ENCODE peak calls at places on chromosome 14, in six cellular contexts. One of them, this sample, is unnamed.

GRCh38 chr14:96734076-96734622 is 63.0 kb upstream of the VRK1 start:
- DNase-seq in neuronal stem cell: no peak
- DNase-seq in IMR-90: no peak
- DNase-seq in H9: no peak
- DNase-seq in mesendoderm: no peak
- DNase-seq in H1: no peak
- DNase-seq in this sample: no peak

GRCh38 chr14:51095854-51096823 is 1.2 kb upstream of the TRIM9 start:
- DNase-seq in neuronal stem cell: peak
- DNase-seq in IMR-90: peak
- DNase-seq in H9: peak
- DNase-seq in mesendoderm: peak
- DNase-seq in H1: no peak
- DNase-seq in this sample: peak

GRCh38 chr14:71918955-71919354 is 13.3 kb upstream of the RGS6 start:
- DNase-seq in neuronal stem cell: peak
- DNase-seq in IMR-90: no peak
- DNase-seq in H9: peak
- DNase-seq in mesendoderm: peak
- DNase-seq in H1: peak
- DNase-seq in this sample: no peak

GRCh38 chr14:60183724-60184596 is 18.8 kb upstream of the DHRS7 start:
- DNase-seq in neuronal stem cell: peak
- DNase-seq in IMR-90: peak
- DNase-seq in H9: no peak
- DNase-seq in mesendoderm: peak
- DNase-seq in H1: no peak
- DNase-seq in this sample: peak

GRCh38 chr14:61528591-61529021 is 166.7 kb upstream of the HIF1A start:
- DNase-seq in neuronal stem cell: no peak
- DNase-seq in IMR-90: peak
- DNase-seq in H9: no peak
- DNase-seq in mesendoderm: no peak
- DNase-seq in H1: no peak
- DNase-seq in this sample: peak

GRCh38 chr14:104735830-104736642 is 12.0 kb downstream of the ADSS1 start:
- DNase-seq in neuronal stem cell: no peak
- DNase-seq in IMR-90: peak
- DNase-seq in H9: no peak
- DNase-seq in mesendoderm: no peak
- DNase-seq in H1: no peak
- DNase-seq in this sample: peak

GRCh38 chr14:29868000-29868399 is 59.6 kb downstream of the PRKD1 start:
- DNase-seq in neuronal stem cell: no peak
- DNase-seq in IMR-90: peak
- DNase-seq in H9: no peak
- DNase-seq in mesendoderm: no peak
- DNase-seq in H1: no peak
- DNase-seq in this sample: peak

GRCh38 chr14:50667491-50668007 is 557 bp downstream of the SAV1 start:
- DNase-seq in neuronal stem cell: peak
- DNase-seq in IMR-90: no peak
- DNase-seq in H9: peak
- DNase-seq in mesendoderm: peak
- DNase-seq in H1: no peak
- DNase-seq in this sample: no peak

GRCh38 chr14:95774265-95775160 is 60.6 kb upstream of the TCL1A start:
- DNase-seq in neuronal stem cell: peak
- DNase-seq in IMR-90: peak
- DNase-seq in H9: peak
- DNase-seq in mesendoderm: peak
- DNase-seq in H1: peak
- DNase-seq in this sample: peak

GRCh38 chr14:94521375-94522114 is 12.3 kb upstream of the SERPINA12 start:
- DNase-seq in neuronal stem cell: no peak
- DNase-seq in IMR-90: no peak
- DNase-seq in H9: no peak
- DNase-seq in mesendoderm: no peak
- DNase-seq in H1: no peak
- DNase-seq in this sample: no peak

GRCh38 chr14:61589691-61590521 is 105.4 kb upstream of the HIF1A start:
- DNase-seq in neuronal stem cell: no peak
- DNase-seq in IMR-90: no peak
- DNase-seq in H9: no peak
- DNase-seq in mesendoderm: no peak
- DNase-seq in H1: no peak
- DNase-seq in this sample: no peak

GRCh38 chr14:29240046-29240445 is 473.5 kb downstream of the FOXG1 start:
- DNase-seq in neuronal stem cell: no peak
- DNase-seq in IMR-90: peak
- DNase-seq in H9: no peak
- DNase-seq in mesendoderm: no peak
- DNase-seq in H1: no peak
- DNase-seq in this sample: peak

GRCh38 chr14:99742509-99743487 is 50.4 kb upstream of the EML1 start:
- DNase-seq in neuronal stem cell: no peak
- DNase-seq in IMR-90: no peak
- DNase-seq in H9: no peak
- DNase-seq in mesendoderm: no peak
- DNase-seq in H1: no peak
- DNase-seq in this sample: no peak
- H3K27ac ChIP-seq in neuronal stem cell: no peak
- H3K27ac ChIP-seq in IMR-90: no peak
- H3K27ac ChIP-seq in H9: no peak
- H3K27ac ChIP-seq in mesendoderm: no peak
- H3K27ac ChIP-seq in H1: no peak
- H3K27ac ChIP-seq in this sample: no peak

DNA sequence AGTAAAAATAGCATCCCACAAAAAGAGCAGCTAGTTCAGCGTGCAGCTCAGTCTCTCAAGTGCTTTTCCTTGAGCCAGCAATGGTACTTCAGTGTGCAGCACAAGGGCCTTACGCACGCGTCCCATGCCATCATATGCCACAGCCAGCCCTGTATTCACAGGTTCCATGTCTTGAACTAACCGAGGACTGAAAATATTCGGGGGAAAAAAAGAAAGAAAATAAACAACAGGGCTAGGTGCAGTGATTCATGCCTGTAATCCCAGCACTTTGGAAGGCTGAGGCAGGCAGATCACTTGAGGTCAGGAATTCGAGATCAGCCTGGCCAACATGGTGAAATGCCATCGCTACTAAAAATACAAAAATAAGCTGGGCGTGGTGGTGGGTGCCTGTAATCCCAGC is 28.6 kb downstream of the ATG14 start:
- DNase-seq in neuronal stem cell: no peak
- DNase-seq in IMR-90: peak
- DNase-seq in H9: no peak
- DNase-seq in mesendoderm: no peak
- DNase-seq in H1: no peak
- DNase-seq in this sample: peak
- H2BK15ac ChIP-seq in neuronal stem cell: no peak
- H2BK15ac ChIP-seq in IMR-90: peak
- H2BK15ac ChIP-seq in H9: no peak
- H2BK15ac ChIP-seq in mesendoderm: no peak
- H2BK15ac ChIP-seq in H1: no peak
- H2BK15ac ChIP-seq in this sample: no peak

GRCh38 chr14:75053396-75054289 is 2.4 kb upstream of the MLH3 start:
- DNase-seq in neuronal stem cell: no peak
- DNase-seq in IMR-90: no peak
- DNase-seq in H9: no peak
- DNase-seq in mesendoderm: no peak
- DNase-seq in H1: no peak
- DNase-seq in this sample: peak

GRCh38 chr14:75050852-75051555 is at the start of gene MLH3:
- DNase-seq in neuronal stem cell: peak
- DNase-seq in IMR-90: peak
- DNase-seq in H9: peak
- DNase-seq in mesendoderm: peak
- DNase-seq in H1: peak
- DNase-seq in this sample: peak

GRCh38 chr14:75049136-75049535 is 2.1 kb downstream of the MLH3 start:
- DNase-seq in neuronal stem cell: no peak
- DNase-seq in IMR-90: no peak
- DNase-seq in H9: no peak
- DNase-seq in mesendoderm: no peak
- DNase-seq in H1: no peak
- DNase-seq in this sample: no peak

GRCh38 chr14:75049731-75050201 is 1.5 kb downstream of the MLH3 start:
- DNase-seq in neuronal stem cell: no peak
- DNase-seq in IMR-90: no peak
- DNase-seq in H9: no peak
- DNase-seq in mesendoderm: no peak
- DNase-seq in H1: no peak
- DNase-seq in this sample: no peak

GRCh38 chr14:75051556-75051899 is 261 bp upstream of the MLH3 start:
- DNase-seq in neuronal stem cell: no peak
- DNase-seq in IMR-90: no peak
- DNase-seq in H9: no peak
- DNase-seq in mesendoderm: peak
- DNase-seq in H1: no peak
- DNase-seq in this sample: no peak
- H3K27ac ChIP-seq in neuronal stem cell: no peak
- H3K27ac ChIP-seq in IMR-90: no peak
- H3K27ac ChIP-seq in H9: no peak
- H3K27ac ChIP-seq in mesendoderm: no peak
- H3K27ac ChIP-seq in H1: no peak
- H3K27ac ChIP-seq in this sample: no peak

DNA sequence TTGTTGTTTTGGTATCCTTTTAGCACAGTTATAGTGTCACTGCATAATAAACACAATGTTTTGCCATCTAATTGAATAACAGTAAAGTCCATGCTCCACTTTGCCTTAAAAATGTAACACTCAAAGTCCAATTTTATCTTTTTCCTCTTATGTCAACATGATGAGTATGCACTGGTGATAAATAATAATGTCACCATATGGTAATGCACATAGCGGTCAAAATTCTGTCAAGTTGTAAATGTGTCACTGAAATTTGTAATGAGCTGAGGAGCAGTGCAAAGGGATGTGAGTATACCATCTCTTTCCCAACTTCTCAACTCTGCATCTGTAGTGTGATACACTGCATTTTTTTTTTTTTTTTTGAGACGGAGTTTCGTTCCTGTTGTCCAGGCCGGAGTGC is 65.7 kb downstream of the EML5 start:
- DNase-seq in neuronal stem cell: no peak
- DNase-seq in IMR-90: peak
- DNase-seq in H9: no peak
- DNase-seq in mesendoderm: no peak
- DNase-seq in H1: no peak
- DNase-seq in this sample: no peak
- H2BK15ac ChIP-seq in neuronal stem cell: no peak
- H2BK15ac ChIP-seq in IMR-90: no peak
- H2BK15ac ChIP-seq in H9: no peak
- H2BK15ac ChIP-seq in mesendoderm: no peak
- H2BK15ac ChIP-seq in H1: no peak
- H2BK15ac ChIP-seq in this sample: no peak

GRCh38 chr14:89402363-89402762 is 14.7 kb downstream of the FOXN3 start:
- DNase-seq in neuronal stem cell: no peak
- DNase-seq in IMR-90: no peak
- DNase-seq in H9: no peak
- DNase-seq in mesendoderm: no peak
- DNase-seq in H1: no peak
- DNase-seq in this sample: no peak
- H3K27ac ChIP-seq in neuronal stem cell: no peak
- H3K27ac ChIP-seq in IMR-90: no peak
- H3K27ac ChIP-seq in H9: no peak
- H3K27ac ChIP-seq in mesendoderm: no peak
- H3K27ac ChIP-seq in H1: no peak
- H3K27ac ChIP-seq in this sample: no peak

DNA sequence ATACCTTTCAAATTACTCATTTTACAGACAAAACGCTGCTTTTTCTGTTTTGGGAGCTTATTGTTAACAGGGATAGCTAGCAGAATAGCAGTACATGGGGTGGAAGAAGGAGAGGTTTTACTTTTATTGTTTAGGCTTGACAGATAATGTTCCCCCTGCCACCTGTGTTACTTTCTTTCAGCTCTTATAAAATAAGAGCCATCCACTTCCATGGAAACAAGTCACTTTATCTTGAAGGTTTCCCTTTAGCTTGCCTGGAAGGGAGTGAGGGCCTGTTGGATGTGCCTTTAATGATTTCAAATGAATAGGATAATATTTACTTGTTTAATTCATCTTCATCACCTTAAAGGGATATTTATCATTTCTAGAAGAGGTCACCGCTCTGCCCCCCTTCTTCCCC is 23.3 kb downstream of the GPATCH2L start:
- DNase-seq in neuronal stem cell: no peak
- DNase-seq in IMR-90: no peak
- DNase-seq in H9: no peak
- DNase-seq in mesendoderm: no peak
- DNase-seq in H1: no peak
- DNase-seq in this sample: no peak
- H2BK15ac ChIP-seq in neuronal stem cell: no peak
- H2BK15ac ChIP-seq in IMR-90: no peak
- H2BK15ac ChIP-seq in H9: no peak
- H2BK15ac ChIP-seq in mesendoderm: no peak
- H2BK15ac ChIP-seq in H1: no peak
- H2BK15ac ChIP-seq in this sample: no peak

GRCh38 chr14:68932219-68932618 is 46.9 kb downstream of the ACTN1 start:
- DNase-seq in neuronal stem cell: no peak
- DNase-seq in IMR-90: peak
- DNase-seq in H9: no peak
- DNase-seq in mesendoderm: no peak
- DNase-seq in H1: no peak
- DNase-seq in this sample: peak
- H3K27ac ChIP-seq in neuronal stem cell: no peak
- H3K27ac ChIP-seq in IMR-90: peak
- H3K27ac ChIP-seq in H9: no peak
- H3K27ac ChIP-seq in mesendoderm: no peak
- H3K27ac ChIP-seq in H1: no peak
- H3K27ac ChIP-seq in this sample: no peak

GRCh38 chr14:31717294-31718085 is 156.3 kb downstream of the NUBPL start:
- DNase-seq in neuronal stem cell: no peak
- DNase-seq in IMR-90: no peak
- DNase-seq in H9: no peak
- DNase-seq in mesendoderm: no peak
- DNase-seq in H1: no peak
- DNase-seq in this sample: no peak

GRCh38 chr14:31716208-31716607 is 155.0 kb downstream of the NUBPL start:
- DNase-seq in neuronal stem cell: no peak
- DNase-seq in IMR-90: peak
- DNase-seq in H9: no peak
- DNase-seq in mesendoderm: no peak
- DNase-seq in H1: no peak
- DNase-seq in this sample: no peak

GRCh38 chr14:31718585-31718984 is 157.4 kb downstream of the NUBPL start:
- DNase-seq in neuronal stem cell: no peak
- DNase-seq in IMR-90: no peak
- DNase-seq in H9: no peak
- DNase-seq in mesendoderm: no peak
- DNase-seq in H1: no peak
- DNase-seq in this sample: no peak

GRCh38 chr14:31718985-31719384 is 157.8 kb downstream of the NUBPL start:
- DNase-seq in neuronal stem cell: no peak
- DNase-seq in IMR-90: no peak
- DNase-seq in H9: no peak
- DNase-seq in mesendoderm: no peak
- DNase-seq in H1: no peak
- DNase-seq in this sample: no peak
- H2BK15ac ChIP-seq in neuronal stem cell: no peak
- H2BK15ac ChIP-seq in IMR-90: no peak
- H2BK15ac ChIP-seq in H9: no peak
- H2BK15ac ChIP-seq in mesendoderm: no peak
- H2BK15ac ChIP-seq in H1: no peak
- H2BK15ac ChIP-seq in this sample: no peak

GRCh38 chr14:103109789-103110415 is 13.4 kb upstream of the TNFAIP2 start:
- DNase-seq in neuronal stem cell: no peak
- DNase-seq in IMR-90: peak
- DNase-seq in H9: peak
- DNase-seq in mesendoderm: peak
- DNase-seq in H1: peak
- DNase-seq in this sample: peak
- H3K27ac ChIP-seq in neuronal stem cell: no peak
- H3K27ac ChIP-seq in IMR-90: peak
- H3K27ac ChIP-seq in H9: no peak
- H3K27ac ChIP-seq in mesendoderm: no peak
- H3K27ac ChIP-seq in H1: no peak
- H3K27ac ChIP-seq in this sample: peak